ENCODE peak calls at places on chromosomes 4 and X, in seven cellular contexts. One of them, this sample, is unnamed.
A peak's percentile ranks its signal among the peaks of the same experiment; 100 is the strongest.

GRCh38 chr4:2803624-2804448 is 11.0 kb downstream of the SH3BP2 start:
- DNase-seq in BE2C: peak; percentile 23
- DNase-seq in body of pancreas: no peak
- DNase-seq in AG04449: no peak
- DNase-seq in GM12864: no peak
- DNase-seq in astrocyte: no peak
- DNase-seq in mammary epithelial cell: no peak
- DNase-seq in this sample: no peak

GRCh38 chr4:3193531-3194203 is 55.3 kb upstream of the MSANTD1 start:
- DNase-seq in BE2C: peak; percentile 25
- DNase-seq in body of pancreas: no peak
- DNase-seq in AG04449: no peak
- DNase-seq in GM12864: no peak
- DNase-seq in astrocyte: no peak
- DNase-seq in mammary epithelial cell: no peak
- DNase-seq in this sample: no peak

GRCh38 chr4:107037188-107037587 is 1.1 kb upstream of the DKK2 start:
- DNase-seq in BE2C: peak; percentile 65
- DNase-seq in body of pancreas: peak; percentile 55
- DNase-seq in AG04449: no peak
- DNase-seq in GM12864: no peak
- DNase-seq in astrocyte: peak; percentile 18
- DNase-seq in mammary epithelial cell: no peak
- DNase-seq in this sample: no peak

GRCh38 chrX:151754042-151754419 is 19.5 kb downstream of the CNGA2 start:
- DNase-seq in BE2C: no peak
- DNase-seq in body of pancreas: peak; percentile 44
- DNase-seq in AG04449: peak; percentile 37
- DNase-seq in GM12864: no peak
- DNase-seq in astrocyte: peak; percentile 85
- DNase-seq in mammary epithelial cell: peak; percentile 79
- DNase-seq in this sample: peak; percentile 55

GRCh38 chrX:9651737-9652136 is 113.9 kb downstream of the GPR143 start:
- DNase-seq in BE2C: peak; percentile 8
- DNase-seq in body of pancreas: no peak
- DNase-seq in AG04449: no peak
- DNase-seq in GM12864: no peak
- DNase-seq in astrocyte: no peak
- DNase-seq in mammary epithelial cell: no peak
- DNase-seq in this sample: no peak

GRCh38 chrX:26851981-26852380 is 611.2 kb downstream of the PPP4R3C start:
- DNase-seq in BE2C: no peak
- DNase-seq in body of pancreas: no peak
- DNase-seq in AG04449: no peak
- DNase-seq in GM12864: no peak
- DNase-seq in astrocyte: no peak
- DNase-seq in mammary epithelial cell: peak; percentile 10
- DNase-seq in this sample: no peak

GRCh38 chr4:179095585-179096228 is 1653.5 kb upstream of the AGA start:
- DNase-seq in BE2C: no peak
- DNase-seq in body of pancreas: peak; percentile 7
- DNase-seq in AG04449: no peak
- DNase-seq in GM12864: no peak
- DNase-seq in astrocyte: peak; percentile 35
- DNase-seq in mammary epithelial cell: no peak
- DNase-seq in this sample: no peak

GRCh38 chrX:2514131-2514530 is 13.4 kb upstream of the DHRSX start:
- DNase-seq in BE2C: no peak
- DNase-seq in body of pancreas: no peak
- DNase-seq in AG04449: no peak
- DNase-seq in GM12864: peak; percentile 46
- DNase-seq in astrocyte: no peak
- DNase-seq in mammary epithelial cell: no peak
- DNase-seq in this sample: no peak

DNA sequence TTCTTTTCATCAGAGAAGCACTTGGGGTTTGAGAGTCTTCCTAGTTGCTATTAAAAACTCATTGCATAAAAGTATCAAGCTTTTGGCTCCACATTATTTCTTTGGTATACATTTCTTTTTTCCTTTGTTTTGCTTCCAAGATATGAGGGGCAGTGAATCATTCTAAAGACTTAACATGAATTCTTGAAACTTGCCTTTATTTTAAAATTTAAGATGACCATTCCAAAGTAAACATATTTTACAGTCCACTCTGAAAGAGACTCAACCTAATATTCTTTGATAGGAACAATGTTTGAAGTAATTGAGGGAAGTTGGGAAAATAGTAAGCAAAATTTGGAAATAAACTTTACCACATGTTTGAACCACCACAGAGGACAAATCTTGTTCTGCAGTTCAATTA is 102.7 kb downstream of the CPE start:
- DNase-seq in BE2C: no peak
- DNase-seq in body of pancreas: no peak
- DNase-seq in AG04449: no peak
- DNase-seq in GM12864: no peak
- DNase-seq in astrocyte: peak; percentile 49
- DNase-seq in mammary epithelial cell: no peak
- DNase-seq in this sample: no peak
- TF ChIP-seq CTCF in BE2C: no peak
- TF ChIP-seq CTCF in body of pancreas: no peak
- TF ChIP-seq CTCF in AG04449: no peak
- TF ChIP-seq CTCF in GM12864: no peak
- TF ChIP-seq CTCF in astrocyte: no peak
- TF ChIP-seq CTCF in mammary epithelial cell: no peak
- TF ChIP-seq CTCF in this sample: no peak

DNA sequence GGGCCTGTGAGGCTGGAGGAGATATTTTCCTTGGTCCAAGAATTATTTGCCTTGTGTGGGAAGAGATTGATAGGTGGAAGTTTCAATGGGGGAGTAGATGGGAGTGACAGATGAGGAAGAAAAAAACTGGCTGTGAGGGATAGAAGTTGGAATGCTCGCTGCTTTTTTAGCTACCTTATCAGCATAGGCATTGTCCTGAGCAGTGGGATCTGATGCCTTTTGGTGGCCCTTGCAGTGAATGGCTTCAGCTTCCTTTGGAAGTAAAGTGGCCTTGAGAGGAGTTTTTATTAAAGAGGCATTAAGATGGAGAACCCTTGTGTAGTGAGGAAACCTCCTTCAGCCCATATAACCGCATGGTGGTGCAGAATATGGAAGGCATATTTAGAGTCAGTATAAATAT is 16.0 kb downstream of the KLKB1 start:
- DNase-seq in BE2C: no peak
- DNase-seq in body of pancreas: no peak
- DNase-seq in AG04449: no peak
- DNase-seq in GM12864: no peak
- DNase-seq in astrocyte: no peak
- DNase-seq in mammary epithelial cell: no peak
- DNase-seq in this sample: no peak
- H3K4me3 ChIP-seq in BE2C: no peak overlapping the region
- H3K4me3 ChIP-seq in body of pancreas: no peak overlapping the region
- H3K4me3 ChIP-seq in AG04449: no peak overlapping the region
- H3K4me3 ChIP-seq in GM12864: no peak overlapping the region
- H3K4me3 ChIP-seq in astrocyte: no peak overlapping the region
- H3K4me3 ChIP-seq in mammary epithelial cell: no peak overlapping the region
- H3K4me3 ChIP-seq in this sample: no peak overlapping the region

DNA sequence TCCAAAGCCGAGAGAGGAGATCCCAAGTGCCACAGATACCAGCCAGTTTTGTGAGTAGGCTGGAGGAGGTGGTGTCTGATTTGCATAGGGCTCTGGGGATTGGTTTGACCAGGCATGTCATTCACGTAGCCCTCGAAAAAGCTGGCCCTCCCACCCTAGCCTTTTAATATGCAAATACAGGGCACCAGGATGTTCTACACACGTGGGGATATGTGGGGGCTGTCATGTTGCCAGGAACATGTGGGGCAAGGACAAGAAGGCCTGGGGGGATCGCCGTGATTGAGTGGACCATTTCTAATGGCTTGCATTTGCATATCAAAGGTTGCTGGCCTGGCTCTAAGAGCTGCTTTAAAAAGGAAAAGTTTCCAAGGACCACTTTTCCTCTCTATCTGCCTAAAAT is 272.9 kb downstream of the PPP1R2C start:
- DNase-seq in BE2C: no peak
- DNase-seq in body of pancreas: no peak
- DNase-seq in AG04449: no peak
- DNase-seq in GM12864: no peak
- DNase-seq in astrocyte: no peak
- DNase-seq in mammary epithelial cell: no peak
- DNase-seq in this sample: no peak
- TF ChIP-seq CTCF in BE2C: no peak
- TF ChIP-seq CTCF in body of pancreas: no peak
- TF ChIP-seq CTCF in AG04449: no peak
- TF ChIP-seq CTCF in GM12864: no peak
- TF ChIP-seq CTCF in astrocyte: no peak
- TF ChIP-seq CTCF in mammary epithelial cell: no peak
- TF ChIP-seq CTCF in this sample: no peak

GRCh38 chr4:8439168-8439567 is 1.4 kb downstream of the ACOX3 start:
- DNase-seq in BE2C: no peak
- DNase-seq in body of pancreas: peak; percentile 72
- DNase-seq in AG04449: no peak
- DNase-seq in GM12864: no peak
- DNase-seq in astrocyte: no peak
- DNase-seq in mammary epithelial cell: no peak
- DNase-seq in this sample: no peak
- H3K4me3 ChIP-seq in BE2C: peak overlapping the region; percentile 96
- H3K4me3 ChIP-seq in body of pancreas: no peak overlapping the region
- H3K4me3 ChIP-seq in AG04449: no peak overlapping the region
- H3K4me3 ChIP-seq in GM12864: peak overlapping the region; percentile 98
- H3K4me3 ChIP-seq in astrocyte: no peak overlapping the region
- H3K4me3 ChIP-seq in mammary epithelial cell: no peak overlapping the region
- H3K4me3 ChIP-seq in this sample: no peak overlapping the region

GRCh38 chr4:41750624-41751324 is 2.2 kb upstream of the PHOX2B start:
- DNase-seq in BE2C: peak; percentile 67
- DNase-seq in body of pancreas: no peak
- DNase-seq in AG04449: no peak
- DNase-seq in GM12864: no peak
- DNase-seq in astrocyte: no peak
- DNase-seq in mammary epithelial cell: no peak
- DNase-seq in this sample: no peak

GRCh38 chr4:41750158-41750623 is 1.7 kb upstream of the PHOX2B start:
- DNase-seq in BE2C: peak; percentile 14
- DNase-seq in body of pancreas: no peak
- DNase-seq in AG04449: no peak
- DNase-seq in GM12864: no peak
- DNase-seq in astrocyte: no peak
- DNase-seq in mammary epithelial cell: no peak
- DNase-seq in this sample: no peak

GRCh38 chr4:41752081-41752836 is 3.7 kb upstream of the PHOX2B start:
- DNase-seq in BE2C: no peak
- DNase-seq in body of pancreas: no peak
- DNase-seq in AG04449: no peak
- DNase-seq in GM12864: no peak
- DNase-seq in astrocyte: no peak
- DNase-seq in mammary epithelial cell: no peak
- DNase-seq in this sample: no peak

GRCh38 chr4:41749650-41750049 is 1.1 kb upstream of the PHOX2B start:
- DNase-seq in BE2C: no peak
- DNase-seq in body of pancreas: no peak
- DNase-seq in AG04449: no peak
- DNase-seq in GM12864: no peak
- DNase-seq in astrocyte: no peak
- DNase-seq in mammary epithelial cell: no peak
- DNase-seq in this sample: no peak

GRCh38 chr4:41751325-41752061 is 3.0 kb upstream of the PHOX2B start:
- DNase-seq in BE2C: peak; percentile 82
- DNase-seq in body of pancreas: no peak
- DNase-seq in AG04449: no peak
- DNase-seq in GM12864: no peak
- DNase-seq in astrocyte: no peak
- DNase-seq in mammary epithelial cell: no peak
- DNase-seq in this sample: no peak
- TF ChIP-seq CTCF in BE2C: peak; percentile 54
- TF ChIP-seq CTCF in body of pancreas: no peak
- TF ChIP-seq CTCF in AG04449: no peak
- TF ChIP-seq CTCF in GM12864: peak; percentile 28
- TF ChIP-seq CTCF in astrocyte: no peak
- TF ChIP-seq CTCF in mammary epithelial cell: peak; percentile 20
- TF ChIP-seq CTCF in this sample: no peak

GRCh38 chr4:113758361-113758760 is 3.2 kb downstream of the CAMK2D start:
- DNase-seq in BE2C: no peak
- DNase-seq in body of pancreas: no peak
- DNase-seq in AG04449: peak; percentile 80
- DNase-seq in GM12864: no peak
- DNase-seq in astrocyte: peak; percentile 82
- DNase-seq in mammary epithelial cell: peak; percentile 26
- DNase-seq in this sample: peak; percentile 81
- H3K4me3 ChIP-seq in BE2C: no peak overlapping the region
- H3K4me3 ChIP-seq in body of pancreas: no peak overlapping the region
- H3K4me3 ChIP-seq in AG04449: peak overlapping the region; percentile 90
- H3K4me3 ChIP-seq in GM12864: no peak overlapping the region
- H3K4me3 ChIP-seq in astrocyte: peak overlapping the region; percentile 86
- H3K4me3 ChIP-seq in mammary epithelial cell: peak overlapping the region; percentile 16
- H3K4me3 ChIP-seq in this sample: no peak overlapping the region

DNA sequence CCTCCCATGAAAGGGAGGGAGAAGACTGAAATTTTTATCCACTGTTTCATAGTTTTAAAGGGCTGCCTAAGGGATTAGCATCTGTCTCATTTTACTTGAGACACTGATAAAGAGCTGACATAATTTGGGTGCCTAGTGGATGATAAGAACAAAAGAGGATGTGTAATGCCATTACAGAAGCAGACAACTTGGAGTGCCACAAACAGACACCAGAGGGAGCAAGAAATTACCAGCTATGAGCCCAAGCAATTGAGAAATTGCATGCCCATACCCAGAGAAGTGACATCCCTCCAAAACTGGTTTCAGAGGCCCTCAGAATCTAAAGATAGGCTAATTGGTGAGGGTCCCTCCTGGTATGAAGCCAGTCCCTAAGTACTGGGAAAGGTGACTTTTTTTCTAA is 38.5 kb upstream of the POU3F4 start:
- DNase-seq in BE2C: no peak
- DNase-seq in body of pancreas: peak; percentile 44
- DNase-seq in AG04449: no peak
- DNase-seq in GM12864: no peak
- DNase-seq in astrocyte: peak; percentile 0
- DNase-seq in mammary epithelial cell: peak; percentile 6
- DNase-seq in this sample: no peak
- TF ChIP-seq CTCF in BE2C: peak; percentile 29
- TF ChIP-seq CTCF in body of pancreas: peak; percentile 43
- TF ChIP-seq CTCF in AG04449: no peak
- TF ChIP-seq CTCF in GM12864: peak; percentile 52
- TF ChIP-seq CTCF in astrocyte: peak; percentile 33
- TF ChIP-seq CTCF in mammary epithelial cell: peak; percentile 63
- TF ChIP-seq CTCF in this sample: peak; percentile 48

GRCh38 chr4:6469898-6470501 is 2.4 kb downstream of the PPP2R2C start:
- DNase-seq in BE2C: no peak
- DNase-seq in body of pancreas: no peak
- DNase-seq in AG04449: no peak
- DNase-seq in GM12864: no peak
- DNase-seq in astrocyte: no peak
- DNase-seq in mammary epithelial cell: no peak
- DNase-seq in this sample: no peak
- H3K4me3 ChIP-seq in BE2C: peak overlapping the region; percentile 65
- H3K4me3 ChIP-seq in body of pancreas: no peak overlapping the region
- H3K4me3 ChIP-seq in AG04449: no peak overlapping the region
- H3K4me3 ChIP-seq in GM12864: no peak overlapping the region
- H3K4me3 ChIP-seq in astrocyte: peak overlapping the region; percentile 28
- H3K4me3 ChIP-seq in mammary epithelial cell: no peak overlapping the region
- H3K4me3 ChIP-seq in this sample: no peak overlapping the region

This sample was measured in AG09309.